ENCODE peak calls at places on chromosomes 12 and 14, in five cellular contexts. N is ovary, T is sigmoid colon, U is esophagus muscularis mucosa, I is HepG2. X is an unnamed sample.

GRCh38 chr14:79415726-79416125 is 795.6 kb downstream of the DIO2 start:
- DNase-seq in T (no peak), N (no peak), U (no peak), I (no peak), X (no peak)

GRCh38 chr12:68530965-68531364 is 79.7 kb upstream of the RAP1B start:
- DNase-seq in N (no peak), U (no peak), I (no peak), T (no peak), X (no peak)

GRCh38 chr12:52202361-52203078 is 10.7 kb upstream of the KRT80 start:
- DNase-seq in N (peak), T (peak), U (no peak), I (no peak), X (no peak)

GRCh38 chr12:6534914-6535696 is 788 bp downstream of the GAPDH start:
- DNase-seq in N (peak), U (peak), T (peak), I (peak), X (peak)

GRCh38 chr12:42584539-42585174 is 4.9 kb downstream of the PRICKLE1 start:
- DNase-seq in T (no peak), U (peak), N (no peak), I (no peak), X (no peak)

GRCh38 chr14:89618821-89619551 is 202.0 kb upstream of the FOXN3 start:
- DNase-seq in I (peak), N (peak), U (no peak), T (peak), X (peak)

GRCh38 chr14:55446833-55447232 is 6.4 kb upstream of the TBPL2 start:
- DNase-seq in U (no peak), T (no peak), N (no peak), I (no peak), X (no peak)

GRCh38 chr12:6460751-6461371 is 9.0 kb downstream of the TAPBPL start:
- DNase-seq in I (no peak), N (no peak), U (no peak), T (no peak), X (no peak)

GRCh38 chr14:65849558-65849957 is 437.0 kb downstream of the FUT8 start:
- DNase-seq in T (no peak), I (no peak), N (no peak), U (no peak), X (no peak)

GRCh38 chr14:99574099-99574880 is 29.7 kb downstream of the CCDC85C start:
- DNase-seq in N (peak), I (peak), T (no peak), U (no peak), X (peak)

GRCh38 chr12:81245918-81246611 is 168.2 kb downstream of the ACSS3 start:
- DNase-seq in U (no peak), T (no peak), N (no peak), I (no peak), X (no peak)

GRCh38 chr14:22836301-22837058 is at the start of gene MMP14:
- DNase-seq in N (peak), I (no peak), T (peak), U (peak), X (peak)

GRCh38 chr12:129486931-129487330 is 416.9 kb downstream of the TMEM132D start:
- DNase-seq in U (no peak), T (no peak), N (no peak), I (no peak), X (no peak)

GRCh38 chr12:7832059-7832696 is 40.5 kb downstream of the SLC2A14 start:
- DNase-seq in U (no peak), N (no peak), T (no peak), I (peak), X (no peak)

GRCh38 chr14:58307597-58308316 is 9.4 kb downstream of the ARID4A start:
- DNase-seq in I (no peak), N (no peak), T (no peak), U (no peak), X (no peak)

GRCh38 chr12:127929172-127929571 is 337.8 kb upstream of the TMEM132C start:
- DNase-seq in U (no peak), N (no peak), I (no peak), T (no peak), X (no peak)

GRCh38 chr14:36973806-36974442 is 198.5 kb downstream of the SLC25A21 start:
- DNase-seq in N (no peak), U (no peak), T (no peak), I (no peak), X (no peak)

GRCh38 chr12:41663487-41664258 is 475.6 kb downstream of the PDZRN4 start:
- DNase-seq in U (no peak), T (no peak), I (peak), N (no peak), X (no peak)

GRCh38 chr12:67430708-67431335 is 161.7 kb downstream of the CAND1 start:
- DNase-seq in I (no peak), T (peak), N (peak), U (no peak), X (no peak)

GRCh38 chr12:82708507-82708906 is 21.8 kb downstream of the TMTC2 start:
- DNase-seq in U (no peak), I (no peak), N (peak), T (peak), X (peak)

GRCh38 chr12:25322918-25323773 is 72.4 kb upstream of the KRAS start:
- DNase-seq in T (no peak), I (no peak), U (no peak), N (no peak), X (no peak)

GRCh38 chr12:3771853-3772252 is 18.9 kb upstream of the CRACR2A start:
- DNase-seq in N (no peak), I (no peak), U (no peak), T (no peak), X (no peak)

GRCh38 chr14:39762576-39763401 is 330.6 kb upstream of the FBXO33 start:
- DNase-seq in N (no peak), I (peak), U (no peak), T (no peak), X (no peak)

GRCh38 chr12:70643927-70644326 is 6.7 kb upstream of the PTPRB start:
- DNase-seq in N (no peak), U (no peak), T (no peak), I (no peak), X (no peak)

GRCh38 chr12:4991373-4991772 is 52.3 kb upstream of the KCNA5 start:
- DNase-seq in T (no peak), I (no peak), N (no peak), U (no peak), X (no peak)

GRCh38 chr14:57692671-57693070 is 173.2 kb downstream of the SLC35F4 start:
- DNase-seq in U (no peak), N (no peak), T (no peak), I (peak), X (no peak)

GRCh38 chr12:47102845-47103666 is 23.3 kb upstream of the AMIGO2 start:
- DNase-seq in U (no peak), T (peak), I (no peak), N (peak), X (no peak)

GRCh38 chr14:60720962-60721330 is 3.2 kb downstream of the SIX4 start:
- DNase-seq in I (peak), U (no peak), N (no peak), T (no peak), X (no peak)

GRCh38 chr14:23861666-23862065 is 91.9 kb upstream of the DHRS4 start:
- DNase-seq in U (no peak), N (peak), I (peak), T (no peak), X (no peak)

DNA sequence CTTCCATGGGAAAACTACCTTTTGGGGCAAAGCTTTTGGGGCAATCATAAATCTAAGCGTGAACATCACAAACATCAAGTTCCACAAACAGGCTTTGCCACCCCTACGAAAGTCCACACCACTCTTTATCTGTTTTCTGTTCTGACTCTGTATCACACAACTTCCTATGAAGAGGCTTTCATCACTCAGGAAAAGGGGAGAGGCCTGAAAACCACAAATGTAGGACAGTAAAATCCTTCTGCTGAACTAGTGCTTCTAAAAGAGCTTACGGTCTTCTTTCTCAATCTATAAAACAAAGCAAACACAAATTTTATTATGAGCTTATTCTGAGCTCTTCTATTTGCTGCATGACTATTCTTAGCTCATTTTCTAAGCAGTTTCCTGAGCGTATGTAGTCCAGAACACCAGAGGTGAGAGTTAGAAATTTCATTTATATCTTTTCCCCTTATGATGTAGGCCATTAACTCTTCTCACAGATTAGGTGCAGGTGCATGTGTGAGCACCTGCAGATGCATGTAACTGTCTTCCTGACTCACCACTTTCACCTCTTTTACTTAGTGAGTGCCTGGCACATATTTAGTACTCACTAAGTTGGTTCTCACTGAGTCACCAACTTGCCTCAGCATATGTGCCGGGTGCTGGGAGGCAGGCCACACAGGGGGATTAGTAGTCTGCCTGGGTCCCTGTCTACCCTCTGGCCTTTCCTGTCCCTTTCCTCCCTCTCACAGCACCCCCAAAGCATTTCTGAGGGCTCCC is 32.9 kb upstream of the SYCP3 start:
- DNase-seq in U (no peak), T (no peak), N (no peak), I (no peak), X (no peak)
- TF ChIP-seq POLR2A in U (no peak), T (no peak), N (no peak), I (no peak), X (no peak)

GRCh38 chr14:73802431-73803188 is 49.0 kb upstream of the PTGR2 start:
- DNase-seq in U (no peak), N (no peak), T (no peak), I (no peak), X (peak)
- H3K27ac ChIP-seq in U (no peak), N (no peak), T (no peak), I (peak), X (peak)

GRCh38 chr14:21087294-21088091 is 11.0 kb downstream of the ZNF219 start:
- DNase-seq in T (no peak), N (no peak), I (no peak), U (no peak), X (no peak)
- TF ChIP-seq POLR2A in T (no peak), N (no peak), I (no peak), U (no peak), X (no peak)

GRCh38 chr12:93918262-93918661 is 230.1 kb upstream of the PLXNC1 start:
- DNase-seq in I (no peak), N (no peak), U (no peak), T (no peak), X (no peak)
- H3K27ac ChIP-seq in I (no peak), N (no peak), U (no peak), T (no peak), X (no peak)

X was measured in transverse colon.